ENCODE peak calls at places on chromosomes 4 and X, in eight cellular contexts. L is NCI-H1694, P is T-helper 9 cell, R is NCI-H510A, H is dermis microvascular lymphatic vessel endothelial cell, M is kidney glomerular epithelial cell, U is MCF 10A, E is AG08396. I is an unnamed sample.
A peak's percentile ranks its signal among the peaks of the same experiment; 100 is the strongest.

GRCh38 chr4:139242511-139243051 is 37.4 kb downstream of the MGARP start:
- DNase-seq in L (no peak), R (no peak), E (peak; percentile 21), H (no peak), U (peak; percentile 90), P (no peak), M (peak; percentile 28), I (no peak)

GRCh38 chr4:56370377-56370776 is 16.9 kb downstream of the AASDH start:
- DNase-seq in P (no peak), H (no peak), U (no peak), E (no peak), M (no peak), L (no peak), R (no peak), I (no peak)

GRCh38 chr4:924107-925096 is 7.7 kb downstream of the GAK start:
- DNase-seq in U (no peak), R (no peak), P (no peak), H (no peak), L (no peak), E (peak; percentile 49), M (no peak), I (peak; percentile 12)

GRCh38 chrX:49165901-49166881 is 3.6 kb downstream of the MAGIX start:
- DNase-seq in E (peak; percentile 54), L (no peak), H (peak; percentile 76), U (peak; percentile 88), M (peak; percentile 25), R (peak; percentile 93), P (peak; percentile 52), I (no peak)

GRCh38 chr4:98685225-98686045 is 27.0 kb upstream of the TSPAN5 start:
- DNase-seq in U (no peak), H (peak; percentile 40), E (no peak), M (no peak), P (no peak), R (no peak), L (no peak), I (no peak)

GRCh38 chrX:103674531-103675454 is 11.7 kb downstream of the MORF4L2 start:
- DNase-seq in R (no peak), E (no peak), L (no peak), M (no peak), P (no peak), U (no peak), H (no peak), I (no peak)

GRCh38 chr4:62250100-62250499 is 1050.0 kb downstream of the ADGRL3 start:
- DNase-seq in P (no peak), R (no peak), U (no peak), H (no peak), M (no peak), L (no peak), E (no peak), I (no peak)

GRCh38 chr4:144575181-144575580 is 70.8 kb upstream of the HHIP start:
- DNase-seq in H (no peak), P (no peak), E (no peak), L (no peak), M (peak; percentile 25), U (peak; percentile 23), R (no peak), I (no peak)

GRCh38 chrX:40105791-40106676 is 8.3 kb upstream of the BCOR start:
- DNase-seq in L (peak; percentile 40), M (no peak), E (peak; percentile 66), U (peak; percentile 62), P (peak; percentile 66), H (no peak), R (peak; percentile 76), I (peak; percentile 61)

GRCh38 chr4:144504853-144505252 is 141.1 kb upstream of the HHIP start:
- DNase-seq in E (no peak), R (no peak), H (no peak), L (no peak), M (no peak), P (no peak), U (no peak), I (no peak)

GRCh38 chr4:40573593-40574311 is 55.9 kb downstream of the RBM47 start:
- DNase-seq in E (no peak), L (no peak), U (no peak), R (no peak), P (no peak), H (no peak), M (no peak), I (no peak)

GRCh38 chrX:64642482-64642881 is 247.2 kb upstream of the MTMR8 start:
- DNase-seq in P (no peak), L (no peak), M (no peak), E (no peak), R (no peak), H (no peak), U (no peak), I (no peak)

GRCh38 chrX:56343664-56344063 is 111.5 kb downstream of the KLF8 start:
- DNase-seq in R (no peak), M (no peak), U (no peak), E (no peak), H (no peak), P (no peak), L (no peak), I (no peak)

GRCh38 chr4:16969696-16970135 is 71.3 kb upstream of the LDB2 start:
- DNase-seq in R (no peak), E (peak; percentile 53), H (peak; percentile 62), P (no peak), M (no peak), L (no peak), U (peak; percentile 92), I (no peak)

GRCh38 chr4:1570291-1571164 is 113.6 kb downstream of the FAM53A start:
- DNase-seq in E (no peak), R (no peak), U (no peak), H (no peak), M (no peak), L (no peak), P (no peak), I (no peak)

GRCh38 chr4:180052629-180053028 is 2190.6 kb upstream of the TENM3 start:
- DNase-seq in H (no peak), U (no peak), L (no peak), R (no peak), P (no peak), M (no peak), E (no peak), I (no peak)

GRCh38 chrX:96182366-96182765 is 502.3 kb upstream of the DIAPH2 start:
- DNase-seq in U (peak; percentile 64), H (peak; percentile 17), L (peak; percentile 26), P (no peak), M (peak; percentile 13), R (no peak), E (peak; percentile 5), I (peak; percentile 22)

GRCh38 chrX:13803116-13803515 is 13.8 kb downstream of the GPM6B start:
- DNase-seq in H (no peak), P (no peak), E (no peak), L (no peak), R (no peak), U (no peak), M (no peak), I (no peak)